ENCODE peak calls at places on chromosomes 7 and 10, in five cellular contexts. N is kidney epithelial cell; F is fibroblast of pulmonary artery; H is pancreas; L is CD8-positive, alpha-beta T cell. W is an unnamed sample.

GRCh38 chr10:132904814-132905649 is 37.3 kb downstream of the CFAP46 start:
- DNase-seq in N (no peak), F (no peak), H (peak), L (no peak), W (no peak)

GRCh38 chr10:6542999-6543430 is 37.1 kb downstream of the PRKCQ start:
- DNase-seq in N (no peak), F (no peak), H (no peak), L (peak), W (no peak)

GRCh38 chr10:4708123-4708759 is 117.8 kb upstream of the AKR1E2 start:
- DNase-seq in N (no peak), F (no peak), H (no peak), L (no peak), W (no peak)

GRCh38 chr7:38535013-38535412 is 96.2 kb downstream of the AMPH start:
- DNase-seq in N (no peak), F (no peak), H (no peak), L (no peak), W (no peak)

GRCh38 chr7:24825315-24825917 is 68.2 kb upstream of the GSDME start:
- DNase-seq in N (no peak), F (no peak), H (no peak), L (no peak), W (no peak)

GRCh38 chr10:43861966-43862751 is 213.5 kb upstream of the ZNF32 start:
- DNase-seq in N (no peak), F (peak), H (no peak), L (no peak), W (no peak)

GRCh38 chr10:100598166-100598565 is 62.4 kb downstream of the HIF1AN start:
- DNase-seq in N (no peak), F (no peak), H (no peak), L (no peak), W (no peak)

GRCh38 chr7:919924-920341 is 34.5 kb downstream of the ADAP1 start:
- DNase-seq in N (no peak), F (no peak), H (peak), L (no peak), W (no peak)

GRCh38 chr7:3370068-3370704 is 69.1 kb downstream of the SDK1 start:
- DNase-seq in N (no peak), F (no peak), H (no peak), L (no peak), W (no peak)

GRCh38 chr10:114363745-114364460 is 40.4 kb downstream of the AFAP1L2 start:
- DNase-seq in N (no peak), F (no peak), H (no peak), L (no peak), W (no peak)

GRCh38 chr10:62244785-62245595 is 23.7 kb downstream of the RTKN2 start:
- DNase-seq in N (no peak), F (peak), H (no peak), L (peak), W (peak)

GRCh38 chr7:818031-818699 is 14.1 kb upstream of the SUN1 start:
- DNase-seq in N (no peak), F (peak), H (peak), L (no peak), W (peak)

GRCh38 chr7:121945066-121945848 is 72.3 kb downstream of the PTPRZ1 start:
- DNase-seq in N (no peak), F (peak), H (no peak), L (no peak), W (no peak)

GRCh38 chr10:69506834-69507643 is 55.8 kb downstream of the TSPAN15 start:
- DNase-seq in N (no peak), F (no peak), H (no peak), L (no peak), W (no peak)
- H3K4me3 ChIP-seq in N (no peak), F (no peak), H (no peak), L (no peak), W (no peak)

GRCh38 chr10:71623098-71623985 is 96.2 kb downstream of the C10orf105 start:
- DNase-seq in N (no peak), F (peak), H (no peak), L (no peak), W (no peak)
- TF ChIP-seq CTCF in N (peak), F (peak), H (no peak), L (no peak), W (peak)

DNA sequence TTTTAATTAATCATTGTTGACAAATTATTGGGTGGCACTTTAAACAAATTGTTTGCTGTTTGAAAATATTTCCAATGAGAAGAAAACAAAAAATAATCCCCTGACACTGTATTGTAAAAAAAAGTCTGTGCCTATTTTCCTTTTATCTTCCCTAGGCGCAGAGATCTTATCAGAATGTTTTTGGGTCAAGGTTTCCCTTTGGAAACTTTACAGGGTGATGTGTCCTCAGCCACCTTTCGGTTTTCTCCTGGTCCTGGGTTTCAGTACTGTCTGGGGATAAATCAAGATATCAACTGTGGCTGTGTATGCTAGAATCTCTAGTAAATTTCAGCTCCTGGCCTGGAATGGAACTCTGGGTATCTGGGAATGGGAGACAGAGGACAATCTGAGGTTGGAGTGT is 1.4 kb downstream of the ZNF107 start:
- DNase-seq in N (no peak), F (no peak), H (no peak), L (no peak), W (no peak)
- H3K4me3 ChIP-seq in N (no peak), F (peak), H (no peak), L (peak), W (no peak)

GRCh38 chr7:28957822-28958234 is 302 bp downstream of the TRIL start:
- DNase-seq in N (no peak), F (no peak), H (no peak), L (no peak), W (no peak)
- TF ChIP-seq CTCF in N (no peak), F (no peak), H (no peak), L (no peak), W (no peak)

GRCh38 chr7:131897016-131897789 is 340.8 kb upstream of the PODXL start:
- DNase-seq in N (peak), F (peak), H (no peak), L (no peak), W (peak)
- H3K4me3 ChIP-seq in N (no peak), F (no peak), H (no peak), L (no peak), W (no peak)

W was measured in astrocyte of the cerebellum.